ENCODE peak calls at places on chromosomes 1 and 21, in six cellular contexts. E is fibroblast of villous mesenchyme, A is astrocyte, H is A549, N is HL-60, M is cardiac muscle cell. C is an unnamed sample.

GRCh38 chr21:45303111-45303615 is 15.5 kb upstream of the POFUT2 start:
- DNase-seq in E (no peak), A (no peak), H (no peak), N (no peak), M (no peak), C (no peak)

GRCh38 chr1:27099154-27099903 is 55.6 kb downstream of the SLC9A1 start:
- DNase-seq in E (peak; percentile 81), A (peak; percentile 58), H (peak; percentile 71), N (peak; percentile 61), M (peak; percentile 80), C (peak; percentile 83)

GRCh38 chr1:2496746-2497145 is 20.7 kb downstream of the PLCH2 start:
- DNase-seq in E (no peak), A (no peak), H (no peak), N (no peak), M (no peak), C (no peak)

GRCh38 chr1:55696181-55696580 is 481.0 kb upstream of the USP24 start:
- DNase-seq in E (peak; percentile 49), A (peak; percentile 96), H (no peak), N (no peak), M (peak; percentile 15), C (peak; percentile 97)

GRCh38 chr1:165330483-165330882 is 26.0 kb downstream of the LMX1A start:
- DNase-seq in E (no peak), A (no peak), H (no peak), N (no peak), M (no peak), C (no peak)

GRCh38 chr21:26923986-26924385 is 42.9 kb downstream of the ADAMTS5 start:
- DNase-seq in E (no peak), A (no peak), H (no peak), N (no peak), M (no peak), C (no peak)

GRCh38 chr1:166489670-166490436 is 323.1 kb upstream of the FAM78B start:
- DNase-seq in E (peak; percentile 63), A (no peak), H (peak; percentile 49), N (peak; percentile 45), M (no peak), C (peak; percentile 17)

GRCh38 chr1:209662879-209663327 is 10.7 kb upstream of the LAMB3 start:
- DNase-seq in E (no peak), A (no peak), H (peak; percentile 24), N (no peak), M (no peak), C (no peak)

GRCh38 chr1:235511470-235512240 is 7.4 kb upstream of the B3GALNT2 start:
- DNase-seq in E (no peak), A (peak; percentile 49), H (peak; percentile 47), N (peak; percentile 4), M (peak; percentile 5), C (peak; percentile 11)

GRCh38 chr1:236209185-236209584 is 66.8 kb downstream of the GPR137B start:
- DNase-seq in E (peak; percentile 16), A (no peak), H (no peak), N (no peak), M (no peak), C (no peak)

GRCh38 chr1:26288311-26288941 is 8.5 kb downstream of the SH3BGRL3 start:
- DNase-seq in E (no peak), A (no peak), H (no peak), N (peak; percentile 89), M (no peak), C (no peak)

GRCh38 chr1:59947047-59947938 is 20.7 kb upstream of the CYP2J2 start:
- DNase-seq in E (peak; percentile 69), A (peak; percentile 30), H (peak; percentile 52), N (peak; percentile 35), M (peak; percentile 82), C (peak; percentile 77)

GRCh38 chr1:205091043-205091740 is 6.9 kb upstream of the TMEM81 start:
- DNase-seq in E (peak; percentile 84), A (no peak), H (no peak), N (peak; percentile 12), M (no peak), C (peak; percentile 24)

DNA sequence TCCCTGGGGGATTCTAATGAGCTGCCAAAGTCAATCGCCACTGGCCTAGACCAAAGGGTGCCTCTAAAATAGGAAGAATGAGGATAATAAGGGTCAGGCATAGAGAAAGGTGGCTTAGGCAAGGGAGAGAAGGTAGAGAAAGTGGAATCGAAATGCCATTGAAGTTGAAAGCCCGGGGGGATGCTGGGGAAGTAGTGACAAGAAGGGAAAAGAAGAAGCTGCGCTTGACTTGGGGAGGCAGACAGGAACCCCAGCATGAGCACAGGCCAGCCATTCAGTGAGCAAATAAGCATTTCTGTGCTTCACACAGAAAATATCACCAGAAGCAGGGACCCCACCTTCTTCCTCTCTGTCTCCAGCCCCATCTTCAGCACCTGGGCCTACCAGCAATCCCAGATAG is 1.5 kb downstream of the CD2 start:
- DNase-seq in E (no peak), A (no peak), H (no peak), N (no peak), M (no peak), C (no peak)
- H3K4me3 ChIP-seq in E (no peak overlapping the region), A (no peak overlapping the region), H (no peak overlapping the region), N (no peak overlapping the region), M (no peak overlapping the region), C (no peak overlapping the region)

GRCh38 chr1:154627247-154628121 is 19.5 kb upstream of the ADAR start:
- DNase-seq in E (peak; percentile 87), A (peak; percentile 84), H (peak; percentile 93), N (peak; percentile 92), M (peak; percentile 89), C (peak; percentile 94)
- TF ChIP-seq CTCF in E (no peak), A (no peak), H (no peak), N (no peak), M (no peak), C (no peak)

GRCh38 chr1:90719321-90720136 is 2.4 kb upstream of the BARHL2 start:
- DNase-seq in E (no peak), A (no peak), H (no peak), N (no peak), M (no peak), C (no peak)
- H3K4me3 ChIP-seq in E (no peak overlapping the region), A (no peak overlapping the region), H (no peak overlapping the region), N (no peak overlapping the region), M (no peak overlapping the region), C (no peak overlapping the region)

GRCh38 chr1:234322097-234322496 is 51.2 kb upstream of the COA6 start:
- DNase-seq in E (no peak), A (no peak), H (no peak), N (no peak), M (no peak), C (no peak)

GRCh38 chr1:234321211-234321610 is 52.0 kb upstream of the COA6 start:
- DNase-seq in E (no peak), A (no peak), H (no peak), N (no peak), M (no peak), C (no peak)

GRCh38 chr1:234320549-234320948 is 52.7 kb upstream of the COA6 start:
- DNase-seq in E (no peak), A (no peak), H (no peak), N (no peak), M (no peak), C (no peak)

GRCh38 chr1:234324668-234325225 is 48.5 kb upstream of the COA6 start:
- DNase-seq in E (no peak), A (no peak), H (no peak), N (no peak), M (no peak), C (no peak)

DNA sequence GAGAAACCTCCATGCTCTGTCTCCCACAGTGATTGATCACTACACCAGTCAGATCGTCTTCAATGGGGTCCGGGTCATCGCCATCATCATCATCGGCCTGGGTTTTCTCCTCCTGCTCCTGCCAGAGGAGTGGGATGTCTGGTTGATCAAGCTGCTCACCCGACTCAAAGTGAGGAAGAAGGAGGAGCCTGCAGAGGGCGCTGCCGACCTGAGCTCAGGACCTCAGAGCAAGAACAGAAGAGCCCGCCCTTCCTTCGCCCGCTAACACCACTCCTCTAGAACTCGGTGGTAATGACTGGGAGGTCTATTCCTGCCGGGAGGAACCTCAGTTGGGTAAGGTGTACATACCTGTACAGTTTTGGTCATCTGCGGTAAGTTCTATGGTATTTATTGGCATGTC is 50.3 kb upstream of the COA6 start:
- DNase-seq in E (peak; percentile 39), A (no peak), H (peak; percentile 62), N (peak; percentile 78), M (peak; percentile 71), C (peak; percentile 39)
- TF ChIP-seq CTCF in E (peak; percentile 52), A (no peak), H (peak; percentile 30), N (peak; percentile 39), M (peak; percentile 55), C (peak; percentile 42)

DNA sequence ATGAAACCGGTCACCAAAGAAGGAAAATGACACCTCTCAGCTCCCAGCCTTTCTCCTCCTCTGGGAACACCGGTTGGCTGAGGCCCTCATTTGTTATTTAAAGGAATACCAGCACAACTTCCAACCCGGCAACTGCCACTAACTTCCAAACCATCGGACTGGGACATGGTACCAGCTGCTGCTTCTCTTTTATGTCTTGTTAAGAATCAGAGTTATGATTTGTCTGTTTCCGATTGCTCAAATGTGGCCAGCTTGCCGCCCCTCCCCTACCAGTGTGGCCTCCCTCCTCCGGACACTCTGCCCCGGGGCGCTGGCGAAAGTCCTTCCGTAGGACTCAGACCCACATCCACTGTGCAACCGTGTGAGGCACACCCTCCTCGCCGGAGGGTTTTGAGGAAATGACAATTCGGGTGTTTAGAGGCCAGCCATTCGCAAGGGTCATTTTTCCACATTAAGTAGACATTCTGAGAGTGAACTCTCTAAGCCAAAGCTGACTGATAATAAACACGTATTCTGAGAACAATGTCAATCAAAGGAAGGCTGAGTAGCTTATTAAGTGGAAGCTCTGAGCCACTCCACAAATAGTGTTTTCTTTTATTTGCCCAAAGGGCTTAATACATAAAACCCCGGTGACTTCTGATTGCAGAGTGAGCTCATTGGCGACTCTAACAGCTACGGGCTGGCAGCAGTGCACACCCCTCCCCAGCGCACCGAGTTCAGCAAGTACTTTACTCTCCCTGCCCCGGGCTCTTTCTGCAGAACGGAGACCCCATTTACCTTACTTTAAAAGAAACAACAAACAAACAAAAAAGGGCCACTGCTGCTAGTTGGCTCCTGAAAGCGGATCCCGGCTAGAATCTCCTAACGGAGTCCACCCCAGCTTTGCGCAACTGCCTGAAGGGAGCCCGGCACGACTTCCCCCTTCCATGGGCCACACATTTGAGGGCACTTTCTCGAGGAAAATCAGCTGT is 5.4 kb downstream of the RIPK4 start:
- DNase-seq in E (no peak), A (no peak), H (peak; percentile 51), N (peak; percentile 58), M (peak; percentile 51), C (peak; percentile 28)
- H3K4me3 ChIP-seq in E (no peak overlapping the region), A (peak overlapping the region; percentile 22), H (peak overlapping the region; percentile 36), N (no peak overlapping the region), M (peak overlapping the region; percentile 8), C (no peak overlapping the region)

GRCh38 chr1:13916530-13916929 is 216.5 kb downstream of the PRDM2 start:
- DNase-seq in E (no peak), A (no peak), H (no peak), N (no peak), M (no peak), C (no peak)
- TF ChIP-seq CTCF in E (no peak), A (no peak), H (no peak), N (no peak), M (no peak), C (no peak)

GRCh38 chr1:225466848-225467192 is 39.0 kb upstream of the LBR start:
- DNase-seq in E (no peak), A (no peak), H (no peak), N (no peak), M (no peak), C (no peak)
- H3K4me3 ChIP-seq in E (no peak overlapping the region), A (no peak overlapping the region), H (no peak overlapping the region), N (peak overlapping the region; percentile 61), M (no peak overlapping the region), C (no peak overlapping the region)